ENCODE peak calls at places on chromosomes 1 and 21, in seven cellular contexts. One of them, this sample, is unnamed.

GRCh38 chr1:12810691-12811408 is 19.7 kb downstream of the PRAMEF1 start:
- DNase-seq in stimulated activated CD8-positive, alpha-beta memory T cell treated with anti-CD3 and anti-CD28 coated beads, Interleukin-7, amount 100 ng/mL, for 24 hours: no peak
- DNase-seq in RPMI8226: peak; percentile 81
- DNase-seq in fibroblast of pulmonary artery: peak; percentile 54
- DNase-seq in HFF-Myc: no peak
- DNase-seq in endothelial cell: no peak
- DNase-seq in stomach: no peak
- DNase-seq in this sample: no peak

GRCh38 chr1:246583448-246584185 is 17.4 kb downstream of the CNST start:
- DNase-seq in stimulated activated CD8-positive, alpha-beta memory T cell treated with anti-CD3 and anti-CD28 coated beads, Interleukin-7, amount 100 ng/mL, for 24 hours: no peak
- DNase-seq in RPMI8226: no peak
- DNase-seq in fibroblast of pulmonary artery: peak; percentile 79
- DNase-seq in HFF-Myc: no peak
- DNase-seq in endothelial cell: no peak
- DNase-seq in stomach: peak; percentile 44
- DNase-seq in this sample: no peak

GRCh38 chr1:59617418-59617817 is 197.3 kb upstream of the HOOK1 start:
- DNase-seq in stimulated activated CD8-positive, alpha-beta memory T cell treated with anti-CD3 and anti-CD28 coated beads, Interleukin-7, amount 100 ng/mL, for 24 hours: no peak
- DNase-seq in RPMI8226: no peak
- DNase-seq in fibroblast of pulmonary artery: no peak
- DNase-seq in HFF-Myc: no peak
- DNase-seq in endothelial cell: no peak
- DNase-seq in stomach: no peak
- DNase-seq in this sample: no peak

GRCh38 chr1:6922096-6922931 is 137.1 kb downstream of the CAMTA1 start:
- DNase-seq in stimulated activated CD8-positive, alpha-beta memory T cell treated with anti-CD3 and anti-CD28 coated beads, Interleukin-7, amount 100 ng/mL, for 24 hours: no peak
- DNase-seq in RPMI8226: peak; percentile 89
- DNase-seq in fibroblast of pulmonary artery: peak; percentile 59
- DNase-seq in HFF-Myc: peak; percentile 61
- DNase-seq in endothelial cell: no peak
- DNase-seq in stomach: no peak
- DNase-seq in this sample: no peak

GRCh38 chr1:150009604-150010387 is 730 bp downstream of the OTUD7B start:
- DNase-seq in stimulated activated CD8-positive, alpha-beta memory T cell treated with anti-CD3 and anti-CD28 coated beads, Interleukin-7, amount 100 ng/mL, for 24 hours: no peak
- DNase-seq in RPMI8226: peak; percentile 41
- DNase-seq in fibroblast of pulmonary artery: peak; percentile 61
- DNase-seq in HFF-Myc: no peak
- DNase-seq in endothelial cell: peak; percentile 19
- DNase-seq in stomach: peak; percentile 43
- DNase-seq in this sample: no peak

GRCh38 chr1:118504867-118505266 is 319.8 kb upstream of the SPAG17 start:
- DNase-seq in stimulated activated CD8-positive, alpha-beta memory T cell treated with anti-CD3 and anti-CD28 coated beads, Interleukin-7, amount 100 ng/mL, for 24 hours: no peak
- DNase-seq in RPMI8226: peak; percentile 3
- DNase-seq in fibroblast of pulmonary artery: no peak
- DNase-seq in HFF-Myc: no peak
- DNase-seq in endothelial cell: no peak
- DNase-seq in stomach: peak; percentile 59
- DNase-seq in this sample: no peak

GRCh38 chr21:33976980-33977720 is 61.5 kb upstream of the ATP5PO start:
- DNase-seq in stimulated activated CD8-positive, alpha-beta memory T cell treated with anti-CD3 and anti-CD28 coated beads, Interleukin-7, amount 100 ng/mL, for 24 hours: no peak
- DNase-seq in RPMI8226: no peak
- DNase-seq in fibroblast of pulmonary artery: no peak
- DNase-seq in HFF-Myc: no peak
- DNase-seq in endothelial cell: no peak
- DNase-seq in stomach: no peak
- DNase-seq in this sample: no peak

GRCh38 chr1:93652335-93652949 is 29.2 kb downstream of the BCAR3 start:
- DNase-seq in stimulated activated CD8-positive, alpha-beta memory T cell treated with anti-CD3 and anti-CD28 coated beads, Interleukin-7, amount 100 ng/mL, for 24 hours: no peak
- DNase-seq in RPMI8226: no peak
- DNase-seq in fibroblast of pulmonary artery: no peak
- DNase-seq in HFF-Myc: no peak
- DNase-seq in endothelial cell: no peak
- DNase-seq in stomach: no peak
- DNase-seq in this sample: no peak

GRCh38 chr1:154344977-154345837 is 19.9 kb downstream of the ATP8B2 start:
- DNase-seq in stimulated activated CD8-positive, alpha-beta memory T cell treated with anti-CD3 and anti-CD28 coated beads, Interleukin-7, amount 100 ng/mL, for 24 hours: peak; percentile 54
- DNase-seq in RPMI8226: peak; percentile 82
- DNase-seq in fibroblast of pulmonary artery: peak; percentile 61
- DNase-seq in HFF-Myc: no peak
- DNase-seq in endothelial cell: peak; percentile 68
- DNase-seq in stomach: peak; percentile 62
- DNase-seq in this sample: peak; percentile 63

GRCh38 chr1:40133122-40133665 is 28.0 kb upstream of the RLF start:
- DNase-seq in stimulated activated CD8-positive, alpha-beta memory T cell treated with anti-CD3 and anti-CD28 coated beads, Interleukin-7, amount 100 ng/mL, for 24 hours: no peak
- DNase-seq in RPMI8226: no peak
- DNase-seq in fibroblast of pulmonary artery: no peak
- DNase-seq in HFF-Myc: no peak
- DNase-seq in endothelial cell: no peak
- DNase-seq in stomach: no peak
- DNase-seq in this sample: no peak

This sample was measured in lower lobe of right lung.